ENCODE peak calls at places on chromosomes 3 and 15, in five cellular contexts. L is mammary epithelial cell, G is heart left ventricle, M is MM.1S, Y is breast epithelium. W is an unnamed sample.

GRCh38 chr15:73994912-73995622 is 551 bp downstream of the PML start:
- DNase-seq in L (peak; percentile 42), G (no peak), M (no peak), Y (no peak), W (no peak)

GRCh38 chr3:47227678-47228077 is 54.9 kb downstream of the KIF9 start:
- DNase-seq in L (no peak), G (no peak), M (no peak), Y (no peak), W (no peak)

GRCh38 chr15:84715442-84716035 is 400 bp downstream of the SEC11A start:
- DNase-seq in L (peak; percentile 65), G (peak; percentile 35), M (peak; percentile 27), Y (no peak), W (no peak)

GRCh38 chr15:41919954-41920538 is 26.2 kb upstream of the SPTBN5 start:
- DNase-seq in L (no peak), G (peak; percentile 74), M (no peak), Y (no peak), W (no peak)

GRCh38 chr3:57004154-57004730 is 56.2 kb upstream of the SPATA12 start:
- DNase-seq in L (peak; percentile 44), G (no peak), M (no peak), Y (peak; percentile 69), W (no peak)

GRCh38 chr15:96273317-96274086 is 57.0 kb upstream of the NR2F2 start:
- DNase-seq in L (peak; percentile 100), G (no peak), M (no peak), Y (no peak), W (no peak)

GRCh38 chr3:51992017-51992682 is 3.5 kb downstream of the RPL29 start:
- DNase-seq in L (no peak), G (no peak), M (no peak), Y (no peak), W (no peak)

GRCh38 chr15:98505611-98506031 is 142.7 kb upstream of the IGF1R start:
- DNase-seq in L (no peak), G (no peak), M (no peak), Y (no peak), W (no peak)

GRCh38 chr15:78075490-78076230 is 1.9 kb downstream of the TBC1D2B start:
- DNase-seq in L (peak; percentile 72), G (peak; percentile 44), M (no peak), Y (no peak), W (no peak)

GRCh38 chr15:70912187-70912586 is 19.6 kb downstream of the LRRC49 start:
- DNase-seq in L (no peak), G (no peak), M (no peak), Y (no peak), W (no peak)

GRCh38 chr3:34275811-34276210 is 477.4 kb downstream of the PDCD6IP start:
- DNase-seq in L (no peak), G (no peak), M (no peak), Y (no peak), W (no peak)

GRCh38 chr3:194905696-194906095 is 220.0 kb downstream of the FAM43A start:
- DNase-seq in L (peak; percentile 32), G (no peak), M (no peak), Y (no peak), W (no peak)

GRCh38 chr15:39580630-39581500 is at the start of gene THBS1:
- DNase-seq in L (peak; percentile 96), G (peak; percentile 86), M (peak; percentile 10), Y (peak; percentile 82), W (no peak)

GRCh38 chr3:120177907-120178306 is 83.7 kb upstream of the GSK3B start:
- DNase-seq in L (no peak), G (no peak), M (no peak), Y (no peak), W (no peak)

GRCh38 chr3:185796431-185797107 is 28.3 kb downstream of the IGF2BP2 start:
- DNase-seq in L (peak; percentile 98), G (no peak), M (no peak), Y (no peak), W (no peak)
- H3K27ac ChIP-seq in L (peak overlapping the region; percentile 99), G (no peak overlapping the region), M (no peak overlapping the region), Y (peak overlapping the region; percentile 74), W (no peak overlapping the region)

GRCh38 chr3:55556622-55557531 is 69.8 kb upstream of the WNT5A start:
- DNase-seq in L (peak; percentile 2), G (no peak), M (no peak), Y (no peak), W (no peak)

GRCh38 chr3:55558316-55558715 is 71.2 kb upstream of the WNT5A start:
- DNase-seq in L (no peak), G (no peak), M (no peak), Y (no peak), W (no peak)

GRCh38 chr3:55562672-55563071 is 75.6 kb upstream of the WNT5A start:
- DNase-seq in L (no peak), G (no peak), M (no peak), Y (no peak), W (no peak)

GRCh38 chr3:55557549-55557948 is 70.4 kb upstream of the WNT5A start:
- DNase-seq in L (no peak), G (no peak), M (no peak), Y (no peak), W (no peak)

DNA sequence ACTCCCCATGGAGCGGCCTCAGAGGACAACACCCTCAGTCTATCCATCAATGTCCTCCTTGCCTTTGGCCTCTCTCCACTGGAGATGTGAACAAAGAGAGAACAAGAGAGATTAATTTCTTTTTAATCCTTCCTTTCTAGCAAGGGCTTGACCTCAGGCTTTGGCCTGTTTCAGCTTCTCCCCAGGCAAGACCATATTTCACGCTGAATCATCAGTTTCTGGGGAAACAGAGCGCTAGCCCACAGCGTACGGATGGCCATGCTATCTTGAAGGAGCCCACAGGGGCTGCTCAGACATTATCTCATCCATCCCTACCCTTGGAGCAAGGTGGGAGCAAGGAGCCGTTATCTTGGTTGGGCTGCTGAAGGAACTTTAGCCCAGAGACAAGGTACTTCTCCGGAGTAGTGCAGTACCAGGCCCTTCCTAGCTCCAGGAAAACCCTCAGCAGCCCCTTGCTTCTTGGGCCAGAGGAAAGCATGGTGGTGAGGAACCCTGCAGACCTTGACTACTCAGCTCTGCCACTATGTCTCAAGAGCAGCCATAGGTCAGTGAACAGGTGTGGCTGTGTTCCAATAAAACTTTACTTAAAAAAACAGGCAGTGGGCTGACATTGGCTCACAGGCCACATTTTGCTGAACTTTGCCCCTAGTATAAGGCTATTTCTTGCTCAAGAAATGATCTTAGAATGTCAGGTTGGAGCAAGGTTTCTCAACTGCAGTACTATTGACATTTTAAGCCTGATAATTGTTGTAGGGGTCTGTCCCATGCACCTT is 72.7 kb upstream of the WNT5A start:
- DNase-seq in L (no peak), G (no peak), M (no peak), Y (no peak), W (no peak)
- H3K27ac ChIP-seq in L (no peak overlapping the region), G (no peak overlapping the region), M (no peak overlapping the region), Y (no peak overlapping the region), W (no peak overlapping the region)

GRCh38 chr15:63210151-63211051 is 21.0 kb downstream of the RAB8B start:
- DNase-seq in L (no peak), G (no peak), M (no peak), Y (no peak), W (no peak)
- H3K27ac ChIP-seq in L (no peak overlapping the region), G (peak overlapping the region; percentile 1), M (no peak overlapping the region), Y (peak overlapping the region; percentile 59), W (peak overlapping the region; percentile 91)

GRCh38 chr3:153596402-153596801 is 434.4 kb downstream of the RAP2B start:
- DNase-seq in L (no peak), G (no peak), M (no peak), Y (no peak), W (no peak)
- H3K27ac ChIP-seq in L (no peak overlapping the region), G (no peak overlapping the region), M (no peak overlapping the region), Y (no peak overlapping the region), W (no peak overlapping the region)

GRCh38 chr15:82833283-82833682 is 23.9 kb downstream of the WHAMM start:
- DNase-seq in L (no peak), G (no peak), M (no peak), Y (no peak), W (no peak)
- H3K27ac ChIP-seq in L (peak overlapping the region; percentile 84), G (no peak overlapping the region), M (no peak overlapping the region), Y (no peak overlapping the region), W (no peak overlapping the region)

GRCh38 chr15:93055211-93055763 is 33.7 kb downstream of the RGMA start:
- DNase-seq in L (no peak), G (no peak), M (no peak), Y (no peak), W (no peak)
- H3K27ac ChIP-seq in L (no peak overlapping the region), G (no peak overlapping the region), M (no peak overlapping the region), Y (peak overlapping the region; percentile 13), W (no peak overlapping the region)

DNA sequence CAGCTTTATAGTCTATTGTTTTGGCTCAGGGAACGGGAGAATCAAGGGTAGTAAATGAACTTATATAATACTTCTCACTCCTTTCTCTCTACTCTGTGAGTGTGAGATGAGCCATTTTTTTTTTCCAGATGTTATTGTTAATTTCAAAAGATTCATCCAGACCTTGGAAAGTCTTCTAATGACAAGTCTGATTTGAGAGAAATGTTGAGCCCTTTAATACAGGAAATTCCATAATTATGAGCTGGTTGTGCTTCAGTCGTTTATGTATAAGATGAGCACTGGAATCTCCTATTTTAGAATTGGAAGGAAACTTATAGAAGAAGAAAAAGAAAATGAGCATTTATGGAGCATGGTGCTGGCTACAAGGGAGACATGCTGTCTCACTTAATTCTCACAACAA is 92.0 kb downstream of the FBN1 start:
- DNase-seq in L (no peak), G (no peak), M (no peak), Y (no peak), W (no peak)
- H3K27ac ChIP-seq in L (no peak overlapping the region), G (no peak overlapping the region), M (no peak overlapping the region), Y (no peak overlapping the region), W (no peak overlapping the region)

DNA sequence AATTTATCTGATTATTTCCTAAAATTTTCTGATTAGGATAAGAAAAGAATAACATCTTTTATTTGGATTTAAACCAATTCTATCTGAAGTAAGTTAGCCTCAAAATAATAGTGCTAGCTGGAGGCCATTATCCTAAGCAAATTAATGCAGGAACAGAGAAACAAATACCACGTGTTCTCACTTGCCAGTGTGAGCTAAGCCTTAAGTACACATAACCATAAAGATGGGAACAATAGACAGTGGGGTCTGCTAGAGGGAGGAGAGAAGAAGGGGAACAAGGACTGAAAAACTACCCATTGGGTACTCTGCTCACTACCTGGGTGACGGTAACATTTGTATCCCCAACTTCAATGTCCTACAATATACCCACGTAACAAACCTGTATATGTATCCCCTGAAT is 31.3 kb upstream of the LYSMD4 start:
- DNase-seq in L (no peak), G (no peak), M (no peak), Y (no peak), W (no peak)
- H3K27ac ChIP-seq in L (no peak overlapping the region), G (no peak overlapping the region), M (no peak overlapping the region), Y (no peak overlapping the region), W (no peak overlapping the region)

GRCh38 chr3:78940128-78940527 is 827.7 kb downstream of the ROBO1 start:
- DNase-seq in L (no peak), G (no peak), M (no peak), Y (no peak), W (no peak)

GRCh38 chr3:78941587-78941986 is 826.2 kb downstream of the ROBO1 start:
- DNase-seq in L (peak; percentile 85), G (no peak), M (no peak), Y (no peak), W (no peak)

GRCh38 chr3:78937486-78937885 is 830.3 kb downstream of the ROBO1 start:
- DNase-seq in L (no peak), G (no peak), M (no peak), Y (no peak), W (no peak)
- H3K27ac ChIP-seq in L (no peak overlapping the region), G (no peak overlapping the region), M (no peak overlapping the region), Y (no peak overlapping the region), W (no peak overlapping the region)

GRCh38 chr15:69304176-69304533 is 5.4 kb downstream of the PAQR5 start:
- DNase-seq in L (peak; percentile 81), G (no peak), M (no peak), Y (no peak), W (no peak)
- H3K27ac ChIP-seq in L (peak overlapping the region; percentile 27), G (no peak overlapping the region), M (no peak overlapping the region), Y (no peak overlapping the region), W (no peak overlapping the region)

W was measured in caudate nucleus.